ENCODE peak calls at places on chromosomes 3 and 15, in nine cellular contexts. One of them, this sample, is unnamed.

GRCh38 chr3:194276768-194277546 is 74.2 kb downstream of the CPN2 start:
- DNase-seq in naive thymus-derived CD8-positive, alpha-beta T cell: no peak
- DNase-seq in lower lobe of right lung: peak
- DNase-seq in Kasumi-1: no peak
- DNase-seq in HuH-7: no peak
- DNase-seq in HL-60: no peak
- DNase-seq in HFF-Myc: no peak
- DNase-seq in nucleus accumbens: no peak
- DNase-seq in uterus: peak
- DNase-seq in this sample: no peak

GRCh38 chr15:62730825-62731224 is 311.7 kb upstream of the TPM1 start:
- DNase-seq in naive thymus-derived CD8-positive, alpha-beta T cell: no peak
- DNase-seq in lower lobe of right lung: no peak
- DNase-seq in Kasumi-1: no peak
- DNase-seq in HuH-7: no peak
- DNase-seq in HL-60: no peak
- DNase-seq in HFF-Myc: no peak
- DNase-seq in nucleus accumbens: no peak
- DNase-seq in uterus: no peak
- DNase-seq in this sample: no peak

GRCh38 chr15:25770618-25771369 is 92.3 kb downstream of the ATP10A start:
- DNase-seq in naive thymus-derived CD8-positive, alpha-beta T cell: no peak
- DNase-seq in lower lobe of right lung: no peak
- DNase-seq in Kasumi-1: no peak
- DNase-seq in HuH-7: no peak
- DNase-seq in HL-60: no peak
- DNase-seq in HFF-Myc: no peak
- DNase-seq in nucleus accumbens: no peak
- DNase-seq in uterus: no peak
- DNase-seq in this sample: no peak

GRCh38 chr15:88739541-88739940 is 63.7 kb upstream of the ACAN start:
- DNase-seq in naive thymus-derived CD8-positive, alpha-beta T cell: no peak
- DNase-seq in lower lobe of right lung: no peak
- DNase-seq in Kasumi-1: no peak
- DNase-seq in HuH-7: no peak
- DNase-seq in HL-60: no peak
- DNase-seq in HFF-Myc: no peak
- DNase-seq in nucleus accumbens: no peak
- DNase-seq in uterus: no peak
- DNase-seq in this sample: no peak

GRCh38 chr15:22895465-22896190 is 57.2 kb downstream of the NIPA2 start:
- DNase-seq in naive thymus-derived CD8-positive, alpha-beta T cell: no peak
- DNase-seq in lower lobe of right lung: no peak
- DNase-seq in Kasumi-1: no peak
- DNase-seq in HuH-7: no peak
- DNase-seq in HL-60: no peak
- DNase-seq in HFF-Myc: no peak
- DNase-seq in nucleus accumbens: no peak
- DNase-seq in uterus: no peak
- DNase-seq in this sample: peak

GRCh38 chr3:29565236-29565635 is 284.4 kb downstream of the RBMS3 start:
- DNase-seq in naive thymus-derived CD8-positive, alpha-beta T cell: no peak
- DNase-seq in lower lobe of right lung: no peak
- DNase-seq in Kasumi-1: no peak
- DNase-seq in HuH-7: peak
- DNase-seq in HL-60: no peak
- DNase-seq in HFF-Myc: no peak
- DNase-seq in nucleus accumbens: no peak
- DNase-seq in uterus: no peak
- DNase-seq in this sample: no peak

GRCh38 chr15:99976000-99976399 is 242.8 kb upstream of the LYSMD4 start:
- DNase-seq in naive thymus-derived CD8-positive, alpha-beta T cell: no peak
- DNase-seq in lower lobe of right lung: no peak
- DNase-seq in Kasumi-1: no peak
- DNase-seq in HuH-7: no peak
- DNase-seq in HL-60: no peak
- DNase-seq in HFF-Myc: no peak
- DNase-seq in nucleus accumbens: no peak
- DNase-seq in uterus: no peak
- DNase-seq in this sample: no peak

GRCh38 chr3:356947-357346 is 160.4 kb downstream of the CHL1 start:
- DNase-seq in naive thymus-derived CD8-positive, alpha-beta T cell: no peak
- DNase-seq in lower lobe of right lung: no peak
- DNase-seq in Kasumi-1: no peak
- DNase-seq in HuH-7: no peak
- DNase-seq in HL-60: no peak
- DNase-seq in HFF-Myc: no peak
- DNase-seq in nucleus accumbens: no peak
- DNase-seq in uterus: peak
- DNase-seq in this sample: no peak

GRCh38 chr3:99658274-99658673 is 19.9 kb downstream of the COL8A1 start:
- DNase-seq in naive thymus-derived CD8-positive, alpha-beta T cell: no peak
- DNase-seq in lower lobe of right lung: no peak
- DNase-seq in Kasumi-1: no peak
- DNase-seq in HuH-7: no peak
- DNase-seq in HL-60: no peak
- DNase-seq in HFF-Myc: no peak
- DNase-seq in nucleus accumbens: no peak
- DNase-seq in uterus: no peak
- DNase-seq in this sample: no peak

GRCh38 chr3:65439641-65440040 is 599.1 kb downstream of the MAGI1 start:
- DNase-seq in naive thymus-derived CD8-positive, alpha-beta T cell: no peak
- DNase-seq in lower lobe of right lung: peak
- DNase-seq in Kasumi-1: peak
- DNase-seq in HuH-7: peak
- DNase-seq in HL-60: no peak
- DNase-seq in HFF-Myc: peak
- DNase-seq in nucleus accumbens: peak
- DNase-seq in uterus: peak
- DNase-seq in this sample: peak